ENCODE peak calls at places on chromosomes 16 and 17, in four cellular contexts. L is neuronal stem cell, B is IMR-90, E is H9. Z is an unnamed sample.

GRCh38 chr17:57597531-57598453 is 147.3 kb downstream of the CCDC182 start:
- DNase-seq in L (peak), B (peak), E (peak), Z (peak)

GRCh38 chr16:50789757-50790156 is 47.9 kb downstream of the CYLD start:
- DNase-seq in L (no peak), B (no peak), E (no peak), Z (no peak)

GRCh38 chr16:66152841-66153525 is 213.5 kb upstream of the CDH5 start:
- DNase-seq in L (no peak), B (peak), E (no peak), Z (no peak)

GRCh38 chr17:8103549-8103948 is 14.8 kb downstream of the ALOXE3 start:
- DNase-seq in L (no peak), B (no peak), E (no peak), Z (no peak)

GRCh38 chr17:49508061-49508865 is 13.2 kb downstream of the NGFR start:
- DNase-seq in L (peak), B (no peak), E (peak), Z (peak)

GRCh38 chr16:85490971-85491771 is 122.0 kb upstream of the GSE1 start:
- DNase-seq in L (no peak), B (no peak), E (peak), Z (peak)

GRCh38 chr16:81190667-81191066 is 47.8 kb upstream of the BCO1 start:
- DNase-seq in L (no peak), B (peak), E (no peak), Z (peak)

GRCh38 chr17:60604686-60605334 is 4.8 kb downstream of the PPM1D start:
- DNase-seq in L (no peak), B (peak), E (no peak), Z (peak)

GRCh38 chr17:39632153-39632941 is 4.6 kb upstream of the STARD3 start:
- DNase-seq in L (no peak), B (no peak), E (no peak), Z (no peak)

GRCh38 chr17:17693253-17693954 is 12.1 kb downstream of the RAI1 start:
- DNase-seq in L (no peak), B (no peak), E (peak), Z (no peak)

GRCh38 chr17:9350083-9350482 is 225.5 kb downstream of the STX8 start:
- DNase-seq in L (no peak), B (peak), E (no peak), Z (no peak)

GRCh38 chr17:29004081-29004692 is 1.6 kb downstream of the SEZ6 start:
- DNase-seq in L (no peak), B (peak), E (no peak), Z (peak)

GRCh38 chr17:41777157-41777578 is 9.3 kb downstream of the JUP start:
- DNase-seq in L (no peak), B (no peak), E (peak), Z (peak)

GRCh38 chr17:42274812-42275526 is 1.2 kb downstream of the STAT5B start:
- DNase-seq in L (no peak), B (no peak), E (no peak), Z (peak)

GRCh38 chr16:75379339-75379738 is 54.0 kb downstream of the CFDP1 start:
- DNase-seq in L (no peak), B (no peak), E (no peak), Z (no peak)

GRCh38 chr17:82489851-82490511 is 29.6 kb upstream of the FOXK2 start:
- DNase-seq in L (no peak), B (no peak), E (no peak), Z (peak)

GRCh38 chr17:38914741-38915638 is 10.4 kb upstream of the LASP1NB start:
- DNase-seq in L (no peak), B (no peak), E (peak), Z (peak)

DNA sequence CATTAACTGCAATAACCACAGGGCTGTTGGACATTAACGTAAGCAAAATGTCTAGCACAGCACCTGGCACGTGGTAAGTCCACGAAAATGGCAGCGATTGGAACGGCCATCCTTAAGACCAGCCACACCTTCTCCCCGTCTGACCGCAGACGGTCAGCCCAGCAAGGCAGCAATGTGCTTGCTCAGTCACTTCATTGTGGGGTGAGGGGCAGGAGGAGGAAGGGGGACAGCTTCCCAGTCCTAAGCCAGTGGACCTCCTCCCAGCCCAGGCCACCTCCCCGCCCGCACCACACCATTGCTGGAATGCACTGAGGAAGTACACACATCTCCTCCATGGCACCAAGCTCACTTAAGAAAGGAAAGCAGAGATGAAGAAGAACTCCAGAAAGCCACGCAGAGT is 8.6 kb upstream of the MYLK3 start:
- DNase-seq in L (no peak), B (no peak), E (no peak), Z (no peak)
- H4K91ac ChIP-seq in L (no peak), B (no peak), E (no peak), Z (peak)

GRCh38 chr17:2721603-2722002 is 10.0 kb upstream of the CLUH start:
- DNase-seq in L (no peak), B (no peak), E (no peak), Z (no peak)

GRCh38 chr17:2722611-2723010 is 11.0 kb upstream of the CLUH start:
- DNase-seq in L (no peak), B (no peak), E (peak), Z (no peak)

GRCh38 chr17:2723505-2723996 is 12.0 kb upstream of the CLUH start:
- DNase-seq in L (no peak), B (no peak), E (peak), Z (peak)

GRCh38 chr17:2724783-2725164 is 13.2 kb upstream of the CLUH start:
- DNase-seq in L (peak), B (peak), E (peak), Z (peak)

DNA sequence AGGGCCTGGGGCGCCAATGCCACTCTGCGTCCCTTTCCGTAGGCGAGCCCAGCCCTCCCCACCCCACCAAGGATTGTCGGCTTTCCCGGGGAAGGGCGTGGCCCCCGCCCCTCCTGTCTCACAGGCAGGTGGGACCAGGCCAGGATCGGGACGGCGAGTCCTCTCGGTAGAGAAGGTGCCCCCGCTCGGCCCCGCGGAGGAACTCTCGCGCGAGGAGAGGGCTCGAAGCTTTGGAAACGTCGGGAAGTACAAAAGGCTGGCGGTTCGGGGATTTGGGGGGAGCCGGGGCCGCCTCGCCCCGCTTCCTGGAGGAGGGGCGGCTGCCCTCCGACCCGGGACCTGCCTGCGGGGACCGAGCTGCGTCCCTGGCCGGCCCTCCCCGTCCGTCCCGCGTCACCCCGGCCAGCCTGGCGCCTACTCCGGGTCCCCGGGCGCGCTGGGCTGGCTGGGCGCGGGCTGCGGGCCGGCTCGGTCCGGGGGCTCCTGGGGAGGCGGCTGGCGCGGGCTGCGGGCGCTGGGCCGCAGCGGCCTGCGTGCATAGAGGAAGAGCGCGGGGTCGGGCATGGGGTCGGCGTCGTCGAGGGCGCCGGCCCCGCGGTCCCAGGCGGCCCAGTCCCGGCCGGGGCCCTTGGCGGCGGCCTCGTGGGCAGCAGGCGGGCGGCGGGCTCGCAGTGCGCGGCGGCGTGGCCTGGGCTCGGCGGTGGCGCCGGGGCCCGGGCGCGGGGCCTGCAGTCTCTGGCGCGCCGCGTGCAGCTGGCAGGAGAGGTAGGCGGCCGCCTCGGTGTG is 12.6 kb upstream of the CLUH start:
- DNase-seq in L (peak), B (no peak), E (peak), Z (no peak)
- H3K9ac ChIP-seq in L (peak), B (no peak), E (no peak), Z (no peak)

GRCh38 chr16:5709889-5710288 is 612.3 kb upstream of the EEF2KMT start:
- DNase-seq in L (peak), B (peak), E (peak), Z (no peak)
- H4K91ac ChIP-seq in L (no peak), B (no peak), E (no peak), Z (no peak)

DNA sequence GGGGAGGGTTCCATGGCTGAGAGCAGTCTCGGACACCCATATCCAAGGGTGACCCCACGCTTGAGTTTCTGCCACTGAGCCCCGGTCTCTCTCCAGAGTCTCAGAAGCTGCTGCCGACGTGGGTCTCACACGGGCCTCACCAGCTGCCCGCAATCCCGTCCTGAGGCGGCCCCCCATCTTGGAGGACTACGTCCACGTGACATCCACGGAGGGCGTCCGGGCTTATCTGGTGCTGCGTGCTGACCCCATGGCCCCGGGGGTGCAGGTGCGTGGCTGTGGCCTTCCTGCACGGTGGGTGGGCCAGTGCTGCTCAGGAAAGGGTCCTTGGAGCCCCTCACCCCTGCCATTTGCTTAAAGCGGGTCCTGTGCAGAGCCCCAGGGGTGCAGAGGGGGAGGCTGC is 1.0 kb downstream of the CHTF18 start:
- DNase-seq in L (no peak), B (no peak), E (no peak), Z (no peak)
- H3K9ac ChIP-seq in L (peak), B (no peak), E (peak), Z (no peak)

GRCh38 chr16:3123986-3124886 is 10.6 kb upstream of the ZNF213 start:
- DNase-seq in L (peak), B (peak), E (peak), Z (peak)
- H4K91ac ChIP-seq in L (no peak), B (peak), E (no peak), Z (peak)

DNA sequence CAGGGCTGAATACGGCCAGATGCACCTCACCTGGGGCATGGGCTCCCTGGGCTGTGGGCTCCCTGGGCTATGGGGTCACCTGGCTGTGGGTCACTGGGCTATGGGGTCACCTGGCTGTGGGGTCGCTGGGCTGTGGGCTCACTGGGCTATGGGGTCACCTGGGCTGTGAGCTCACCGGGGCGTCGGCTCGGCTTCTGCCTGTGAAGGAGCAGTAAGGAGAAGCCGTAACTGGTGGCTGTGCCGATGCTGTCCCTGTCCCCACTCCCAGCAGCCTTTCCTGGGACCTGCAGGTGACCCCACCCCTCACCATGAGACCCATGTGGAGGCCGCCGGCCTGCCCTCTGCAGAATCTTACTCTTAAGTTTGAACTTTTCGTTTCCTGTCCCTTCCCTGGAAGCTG is 1.9 kb upstream of the PERCC1 start:
- DNase-seq in L (no peak), B (no peak), E (no peak), Z (no peak)
- H3K9ac ChIP-seq in L (no peak), B (no peak), E (no peak), Z (no peak)